ENCODE peak calls at places on chromosomes 13 and 19, in four cellular contexts. P is GM23248, O is left ventricle myocardium inferior, S is A549. N is an unnamed sample.

GRCh38 chr19:51321799-51322198 is 10.4 kb downstream of the IGLON5 start:
- DNase-seq in P (no peak), O (no peak), S (no peak), N (no peak)

GRCh38 chr19:16754207-16754806 is 34.7 kb downstream of the NWD1 start:
- DNase-seq in P (no peak), O (no peak), S (no peak), N (no peak)

GRCh38 chr19:53881482-53882390 is at the start of gene PRKCG:
- DNase-seq in P (peak), O (peak), S (peak), N (no peak)

GRCh38 chr19:1183543-1184172 is 9.6 kb upstream of the SBNO2 start:
- DNase-seq in P (no peak), O (no peak), S (peak), N (no peak)

GRCh38 chr19:33462112-33462726 is 59.4 kb downstream of the PEPD start:
- DNase-seq in P (no peak), O (no peak), S (no peak), N (no peak)

GRCh38 chr13:50244913-50245574 is 229.8 kb downstream of the KCNRG start:
- DNase-seq in P (peak), O (no peak), S (peak), N (no peak)

GRCh38 chr13:113960276-113960948 is 13.5 kb downstream of the C13orf46 start:
- DNase-seq in P (no peak), O (no peak), S (no peak), N (no peak)

GRCh38 chr13:41694902-41695301 is 237.6 kb downstream of the RGCC start:
- DNase-seq in P (peak), O (peak), S (peak), N (peak)

GRCh38 chr19:55590621-55591020 is 8.7 kb downstream of the FIZ1 start:
- DNase-seq in P (peak), O (no peak), S (no peak), N (no peak)

GRCh38 chr19:15583346-15583745 is 31.7 kb upstream of the CYP4F8 start:
- DNase-seq in P (no peak), O (no peak), S (no peak), N (peak)

GRCh38 chr19:16076958-16077611 is 790 bp downstream of the TPM4 start:
- DNase-seq in P (peak), O (peak), S (no peak), N (peak)

GRCh38 chr19:34837262-34837661 is 64.2 kb upstream of the ZNF599 start:
- DNase-seq in P (no peak), O (peak), S (no peak), N (peak)

GRCh38 chr19:17086129-17086528 is 10.6 kb downstream of the MYO9B start:
- DNase-seq in P (no peak), O (no peak), S (no peak), N (no peak)

GRCh38 chr13:104773775-104774174 is 1707.6 kb upstream of the SLC10A2 start:
- DNase-seq in P (peak), O (no peak), S (peak), N (no peak)

GRCh38 chr19:1274081-1274851 is 1.1 kb upstream of the FAM174C start:
- DNase-seq in P (peak), O (no peak), S (no peak), N (no peak)

GRCh38 chr19:15332311-15332996 is at the start of gene BRD4:
- DNase-seq in P (peak), O (peak), S (peak), N (no peak)

GRCh38 chr13:92365904-92366303 is 860.7 kb upstream of the GPC6 start:
- DNase-seq in P (no peak), O (no peak), S (no peak), N (no peak)

DNA sequence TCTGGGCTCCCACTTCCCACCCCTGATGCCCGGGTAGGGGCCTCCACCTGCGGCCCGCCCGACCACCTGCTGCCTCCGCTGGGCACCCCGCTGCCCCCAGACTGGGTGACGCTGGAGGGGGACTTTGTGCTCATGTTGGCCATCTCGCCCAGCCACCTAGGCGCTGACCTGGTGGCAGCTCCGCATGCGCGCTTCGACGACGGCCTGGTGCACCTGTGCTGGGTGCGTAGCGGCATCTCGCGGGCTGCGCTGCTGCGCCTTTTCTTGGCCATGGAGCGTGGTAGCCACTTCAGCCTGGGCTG is 7.9 kb downstream of the DBP start:
- DNase-seq in P (no peak), O (no peak), S (no peak), N (no peak)
- H3K27ac ChIP-seq in P (no peak), O (peak), S (no peak), N (peak)

GRCh38 chr19:38385804-38386257 is 2.0 kb downstream of the GGN start:
- DNase-seq in P (no peak), O (no peak), S (no peak), N (no peak)
- H3K4me3 ChIP-seq in P (no peak), O (no peak), S (no peak), N (no peak)

DNA sequence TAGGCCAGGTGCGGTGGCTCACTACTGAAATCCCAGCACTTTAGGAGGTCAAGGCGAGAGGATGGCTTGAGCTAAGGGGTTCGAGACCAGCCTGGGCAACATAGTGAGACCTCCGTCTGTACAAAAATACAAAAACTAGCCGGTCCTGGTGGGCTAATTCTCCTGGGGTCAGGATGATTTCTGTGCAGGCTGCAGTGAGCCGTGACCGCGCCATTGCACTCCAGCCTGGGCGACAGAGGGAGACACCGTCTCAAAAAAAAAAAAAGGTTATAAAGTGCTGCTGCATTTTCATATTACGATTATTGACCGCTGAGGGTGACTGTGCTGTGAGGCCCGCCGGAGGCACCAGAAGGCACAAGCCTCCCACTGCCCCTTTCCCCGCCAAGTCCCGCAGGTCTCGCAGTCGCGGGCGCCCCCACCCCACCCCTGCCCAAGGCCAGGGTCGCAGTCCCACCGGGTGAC is 477 bp upstream of the PLEKHF1 start:
- DNase-seq in P (no peak), O (no peak), S (no peak), N (no peak)
- H3K27ac ChIP-seq in P (peak), O (peak), S (peak), N (peak)

GRCh38 chr13:74574964-74575728 is 440.9 kb upstream of the KLF12 start:
- DNase-seq in P (no peak), O (no peak), S (no peak), N (no peak)
- H3K4me3 ChIP-seq in P (peak), O (peak), S (peak), N (peak)

DNA sequence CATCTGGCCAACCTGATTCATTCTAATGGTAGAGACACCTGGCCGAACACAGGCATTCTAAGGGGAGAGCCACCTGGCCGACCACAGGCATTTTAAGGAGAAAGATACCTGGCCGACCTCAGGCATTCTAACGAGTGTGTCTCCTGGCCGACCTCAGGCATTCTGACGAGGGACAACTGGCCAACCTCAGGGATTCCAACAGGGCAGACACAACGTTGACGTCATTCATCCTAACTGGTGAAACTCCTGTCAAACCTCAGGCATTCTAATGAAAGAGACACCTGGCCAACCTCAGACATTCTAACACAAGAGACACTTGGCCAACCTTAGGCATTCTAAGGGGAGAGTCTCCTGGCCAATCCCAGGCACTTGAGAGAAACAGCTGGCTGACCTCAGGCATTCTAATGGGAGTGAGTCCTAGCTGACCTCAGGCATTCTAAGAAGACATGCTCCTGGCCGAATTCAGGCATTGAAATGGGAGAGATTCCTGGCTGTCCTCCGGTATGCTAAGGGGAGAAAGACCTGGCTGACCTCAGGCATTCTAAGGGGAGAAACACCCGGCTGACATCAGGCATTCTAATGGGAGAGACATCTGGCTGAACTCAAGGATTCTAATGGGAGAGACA is 1352.5 kb downstream of the UQCRFS1 start:
- DNase-seq in P (no peak), O (no peak), S (no peak), N (no peak)
- H3K27ac ChIP-seq in P (no peak), O (no peak), S (no peak), N (no peak)

GRCh38 chr19:9528757-9529336 is 9.6 kb downstream of the ZNF426 start:
- DNase-seq in P (peak), O (no peak), S (no peak), N (no peak)
- H3K4me3 ChIP-seq in P (peak), O (no peak), S (no peak), N (no peak)

DNA sequence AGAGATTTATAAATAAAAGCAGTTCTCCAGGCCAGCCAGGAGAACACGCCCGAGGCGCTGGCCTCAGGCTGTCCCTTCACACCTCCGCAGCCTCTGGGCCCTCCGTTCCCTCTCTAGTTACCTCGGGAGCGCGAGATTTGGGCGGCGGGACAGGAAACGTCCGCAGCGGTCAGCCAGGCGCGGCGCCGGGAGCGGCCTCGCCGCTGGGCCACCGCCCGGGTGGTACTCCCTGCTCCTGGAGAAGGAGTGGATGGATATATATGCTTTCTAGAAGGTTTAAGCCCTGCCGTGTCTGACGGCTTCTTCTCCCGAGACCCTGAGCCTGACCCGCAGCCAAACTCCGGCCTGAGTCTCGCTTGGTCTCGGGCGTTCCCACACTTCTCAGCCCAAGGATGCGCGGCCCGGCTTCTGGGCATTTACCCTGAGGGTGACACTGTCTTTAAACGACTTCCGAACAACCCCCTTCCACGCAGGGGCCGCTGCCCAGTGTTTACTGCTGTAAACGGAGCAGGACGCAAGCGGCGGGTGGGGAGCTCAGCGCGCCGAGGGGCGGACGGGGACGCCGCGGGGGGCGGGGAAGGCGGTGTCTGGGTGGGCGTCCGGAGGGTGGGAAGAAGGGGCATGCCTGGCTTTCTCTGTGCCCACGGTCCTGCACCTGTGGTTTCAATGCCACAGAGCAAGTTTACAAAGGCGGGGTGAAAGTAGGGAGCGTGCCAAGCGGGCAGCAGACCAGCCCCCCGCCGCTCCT is 2.0 kb upstream of the ZIC2 start:
- DNase-seq in P (peak), O (no peak), S (no peak), N (peak)
- H3K27ac ChIP-seq in P (no peak), O (no peak), S (peak), N (no peak)

GRCh38 chr19:18699403-18700054 is 16.0 kb downstream of the CRTC1 start:
- DNase-seq in P (no peak), O (no peak), S (no peak), N (no peak)
- H3K4me3 ChIP-seq in P (no peak), O (no peak), S (no peak), N (no peak)

GRCh38 chr13:74039667-74040066 is 94.5 kb downstream of the KLF12 start:
- DNase-seq in P (no peak), O (no peak), S (no peak), N (no peak)

GRCh38 chr13:74035881-74036280 is 98.3 kb downstream of the KLF12 start:
- DNase-seq in P (no peak), O (no peak), S (no peak), N (no peak)

GRCh38 chr13:74036373-74036772 is 97.8 kb downstream of the KLF12 start:
- DNase-seq in P (no peak), O (no peak), S (no peak), N (no peak)

GRCh38 chr13:74039154-74039553 is 95.0 kb downstream of the KLF12 start:
- DNase-seq in P (no peak), O (no peak), S (no peak), N (no peak)

DNA sequence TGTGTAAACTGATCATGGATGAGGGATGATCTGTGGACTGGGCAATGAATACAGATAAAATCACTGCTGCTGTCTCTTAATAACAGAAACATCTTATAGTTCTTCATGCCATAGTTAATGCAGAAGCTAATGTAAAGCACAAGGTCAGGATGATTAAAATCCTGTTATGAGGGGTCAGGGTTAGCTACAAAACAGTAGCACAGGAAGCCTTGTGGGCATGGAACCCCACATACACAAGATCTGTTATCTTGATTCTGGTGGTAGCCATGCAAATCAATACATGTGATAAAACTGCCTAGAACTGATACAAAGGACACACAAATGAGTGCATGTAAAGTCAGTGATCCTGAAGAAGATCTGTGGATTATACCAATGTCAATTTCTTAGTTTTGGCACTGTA is 96.4 kb downstream of the KLF12 start:
- DNase-seq in P (no peak), O (no peak), S (no peak), N (no peak)
- H3K27ac ChIP-seq in P (no peak), O (no peak), S (no peak), N (no peak)

DNA sequence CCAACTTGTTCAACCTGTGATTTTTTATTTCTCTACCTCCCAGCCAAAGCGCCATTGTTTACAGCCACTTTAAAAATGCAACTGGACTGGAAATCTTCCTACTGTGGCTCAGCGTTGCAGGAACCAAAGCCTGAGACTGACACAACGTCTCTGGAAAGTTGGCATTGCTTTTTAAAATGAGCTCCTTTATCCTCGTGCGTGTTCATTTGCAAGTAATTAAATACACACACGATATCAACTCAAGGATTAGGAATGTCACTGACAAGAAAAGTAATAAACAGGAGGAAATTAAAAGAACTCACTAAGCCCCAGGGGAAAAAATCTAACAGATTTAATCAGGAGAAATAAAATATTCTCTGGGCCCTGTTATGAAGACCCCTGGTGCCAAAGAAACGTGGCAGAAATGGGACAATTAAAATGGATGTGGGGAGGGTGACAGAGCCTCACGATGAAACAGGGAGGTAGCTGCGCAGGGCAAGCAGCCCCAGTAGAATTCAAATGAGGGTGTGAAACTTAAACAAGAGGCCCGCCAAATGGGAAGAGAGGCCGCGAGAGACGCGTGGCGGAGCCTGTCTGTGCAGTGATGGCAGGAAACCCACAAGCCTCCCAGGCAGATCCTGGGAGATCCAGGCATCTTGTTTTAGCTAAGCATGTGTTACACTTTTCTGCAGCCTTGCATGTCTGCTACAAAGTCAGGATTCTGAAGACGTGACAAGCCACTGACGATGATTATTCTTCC is 184.8 kb upstream of the IRS2 start:
- DNase-seq in P (peak), O (peak), S (no peak), N (no peak)
- H3K4me3 ChIP-seq in P (no peak), O (no peak), S (no peak), N (no peak)

N was measured in right atrium auricular region.